ENCODE peak calls at places on chromosome 14, in ten cellular contexts. P is MCF 10A; O is left lobe of liver; T is RPMI7951; V is mesendoderm; N is GM23248; X is NCI-H1092 treated with DMSO at 0.1 percent for 48 hours; K is stimulated activated naive B cell treated with anti-CD40 and anti-IgM and Interleukin-4, amounts not matched to agents 10 μg/mL and 1 μg/mL and 100 μg/mL, for 72 hours; S is GM13976; C is iPS-NIHi11. I is an unnamed sample.

GRCh38 chr14:45252356-45253069 is 489 bp downstream of the MIS18BP1 start:
- DNase-seq in P (peak), O (no peak), T (peak), V (peak), N (peak), X (peak), K (no peak), S (no peak), C (no peak), I (no peak)

GRCh38 chr14:29217813-29218450 is 451.3 kb downstream of the FOXG1 start:
- DNase-seq in P (no peak), O (no peak), T (no peak), V (no peak), N (no peak), X (peak), K (no peak), S (no peak), C (no peak), I (no peak)

GRCh38 chr14:21711360-21711961 is 37.8 kb upstream of the OR4E1 start:
- DNase-seq in P (peak), O (no peak), T (peak), V (peak), N (peak), X (peak), K (no peak), S (peak), C (peak), I (peak)

GRCh38 chr14:96727490-96727889 is 69.7 kb upstream of the VRK1 start:
- DNase-seq in P (no peak), O (no peak), T (no peak), V (no peak), N (no peak), X (no peak), K (no peak), S (no peak), C (no peak), I (no peak)

GRCh38 chr14:94378527-94379290 is 9.7 kb downstream of the SERPINA1 start:
- DNase-seq in P (no peak), O (peak), T (no peak), V (no peak), N (no peak), X (no peak), K (no peak), S (no peak), C (no peak), I (no peak)

GRCh38 chr14:55302770-55303472 is 31.7 kb downstream of the FBXO34 start:
- DNase-seq in P (no peak), O (no peak), T (no peak), V (no peak), N (no peak), X (no peak), K (no peak), S (no peak), C (no peak), I (no peak)

GRCh38 chr14:104387000-104387384 is 192.6 kb upstream of the C14orf180 start:
- DNase-seq in P (no peak), O (peak), T (no peak), V (no peak), N (no peak), X (peak), K (peak), S (peak), C (no peak), I (no peak)

GRCh38 chr14:99884834-99885648 is 91.8 kb downstream of the EML1 start:
- DNase-seq in P (peak), O (no peak), T (peak), V (peak), N (peak), X (peak), K (no peak), S (peak), C (peak), I (no peak)

GRCh38 chr14:68548194-68549056 is 244.4 kb downstream of the ZFP36L1 start:
- DNase-seq in P (peak), O (no peak), T (peak), V (peak), N (peak), X (peak), K (no peak), S (no peak), C (peak), I (no peak)